ENCODE peak calls at places on chromosomes 2 and 18, in nine cellular contexts. C is sigmoid colon, W is A549, V is breast epithelium, H is spleen, I is transverse colon, S is heart left ventricle, D is Peyer's patch, M is K562. T is an unnamed sample.

GRCh38 chr2:229300814-229301213 is 29.7 kb upstream of the PID1 start:
- DNase-seq in C (no peak), W (no peak), V (no peak), H (no peak), I (no peak), S (no peak), D (no peak), M (no peak), T (no peak)

GRCh38 chr2:65491381-65491903 is 59.0 kb upstream of the SPRED2 start:
- DNase-seq in C (no peak), W (no peak), V (no peak), H (no peak), I (no peak), S (no peak), D (no peak), M (no peak), T (no peak)

GRCh38 chr2:187618813-187619212 is 64.6 kb upstream of the TFPI start:
- DNase-seq in C (no peak), W (no peak), V (no peak), H (no peak), I (no peak), S (no peak), D (no peak), M (no peak), T (no peak)

GRCh38 chr2:152222975-152223638 is 47.5 kb upstream of the STAM2 start:
- DNase-seq in C (peak), W (no peak), V (no peak), H (no peak), I (peak), S (peak), D (peak), M (no peak), T (no peak)

GRCh38 chr2:66940082-66940481 is 457.1 kb upstream of the ETAA1 start:
- DNase-seq in C (no peak), W (no peak), V (no peak), H (no peak), I (no peak), S (no peak), D (no peak), M (no peak), T (no peak)

GRCh38 chr2:179932786-179933185 is 71.4 kb upstream of the ZNF385B start:
- DNase-seq in C (no peak), W (no peak), V (no peak), H (no peak), I (no peak), S (peak), D (no peak), M (no peak), T (no peak)

GRCh38 chr2:227697013-227697412 is 20.8 kb downstream of the SLC19A3 start:
- DNase-seq in C (no peak), W (no peak), V (no peak), H (no peak), I (no peak), S (no peak), D (no peak), M (no peak), T (no peak)

GRCh38 chr18:57819671-57820460 is 16.8 kb upstream of the ATP8B1 start:
- DNase-seq in C (no peak), W (peak), V (peak), H (no peak), I (peak), S (peak), D (peak), M (peak), T (no peak)

GRCh38 chr18:80171190-80171872 is 62.3 kb downstream of the ADNP2 start:
- DNase-seq in C (no peak), W (peak), V (peak), H (no peak), I (peak), S (peak), D (peak), M (peak), T (no peak)

GRCh38 chr2:85326406-85326945 is 1.3 kb downstream of the TGOLN2 start:
- DNase-seq in C (no peak), W (no peak), V (no peak), H (peak), I (peak), S (no peak), D (peak), M (peak), T (no peak)

GRCh38 chr2:204681412-204681811 is 136.1 kb downstream of the PARD3B start:
- DNase-seq in C (peak), W (no peak), V (no peak), H (no peak), I (no peak), S (no peak), D (no peak), M (no peak), T (no peak)

GRCh38 chr2:152500777-152501176 is 165.8 kb downstream of the FMNL2 start:
- DNase-seq in C (no peak), W (no peak), V (no peak), H (no peak), I (no peak), S (peak), D (no peak), M (no peak), T (no peak)

GRCh38 chr2:238256594-238257104 is 16.8 kb upstream of the HES6 start:
- DNase-seq in C (peak), W (peak), V (peak), H (peak), I (peak), S (peak), D (peak), M (peak), T (no peak)

GRCh38 chr18:44723366-44723765 is 42.7 kb downstream of the SETBP1 start:
- DNase-seq in C (no peak), W (no peak), V (no peak), H (no peak), I (no peak), S (no peak), D (no peak), M (no peak), T (no peak)

DNA sequence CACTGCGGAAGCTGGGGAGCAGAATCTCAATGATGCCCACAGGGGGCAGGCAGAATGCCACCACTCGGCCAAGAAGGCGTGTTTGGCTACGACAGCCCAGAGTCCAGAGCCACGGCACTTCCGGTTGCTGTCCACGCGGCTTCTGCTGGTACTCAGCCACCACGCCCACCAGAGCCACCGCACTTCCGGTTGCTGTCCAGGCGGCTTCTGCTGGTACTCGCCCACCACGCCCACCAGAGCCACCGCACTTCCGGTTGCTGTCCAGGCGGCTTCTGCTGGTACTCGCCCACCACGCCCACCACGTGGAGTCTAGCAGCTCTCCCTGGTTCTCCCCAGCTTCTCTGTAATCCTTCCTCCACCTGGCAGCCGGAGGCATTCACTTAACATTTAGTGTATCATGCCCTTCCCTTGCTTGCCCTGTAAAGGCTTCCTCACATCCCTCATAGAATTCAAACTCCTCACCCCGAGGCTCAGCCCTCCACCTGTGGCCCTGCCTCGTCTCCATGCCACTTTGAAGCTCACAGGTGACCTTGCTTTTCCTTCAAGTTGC is 40.1 kb upstream of the APCDD1 start:
- DNase-seq in C (no peak), W (no peak), V (no peak), H (peak), I (no peak), S (no peak), D (no peak), M (no peak), T (no peak)
- TF ChIP-seq POLR2A in C (no peak), W (no peak), V (no peak), H (no peak), I (no peak), S (no peak), D (no peak), M (no peak), T (no peak)

DNA sequence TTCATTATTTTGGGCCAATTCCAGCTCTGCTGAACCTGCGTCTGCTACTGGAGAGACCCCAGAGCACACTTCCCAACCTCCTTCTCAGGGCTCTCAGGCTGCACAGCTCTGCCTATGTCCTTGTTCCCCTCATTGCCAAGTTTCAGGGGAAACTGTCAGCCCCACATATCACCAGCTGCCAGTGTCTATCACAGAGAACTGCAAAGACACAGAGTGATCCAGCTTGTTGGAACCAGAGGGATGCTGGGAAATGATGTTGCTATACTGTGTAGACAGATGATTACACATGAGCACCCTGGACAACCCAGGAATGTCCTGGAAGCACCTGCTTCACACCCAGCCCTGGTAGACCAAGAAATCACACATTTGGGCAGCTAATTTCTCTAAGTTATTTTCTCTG is 67.4 kb upstream of the TMEM247 start:
- DNase-seq in C (no peak), W (no peak), V (no peak), H (no peak), I (no peak), S (no peak), D (no peak), M (no peak), T (no peak)
- H3K27ac ChIP-seq in C (no peak), W (peak), V (no peak), H (no peak), I (no peak), S (no peak), D (no peak), M (no peak), T (no peak)

DNA sequence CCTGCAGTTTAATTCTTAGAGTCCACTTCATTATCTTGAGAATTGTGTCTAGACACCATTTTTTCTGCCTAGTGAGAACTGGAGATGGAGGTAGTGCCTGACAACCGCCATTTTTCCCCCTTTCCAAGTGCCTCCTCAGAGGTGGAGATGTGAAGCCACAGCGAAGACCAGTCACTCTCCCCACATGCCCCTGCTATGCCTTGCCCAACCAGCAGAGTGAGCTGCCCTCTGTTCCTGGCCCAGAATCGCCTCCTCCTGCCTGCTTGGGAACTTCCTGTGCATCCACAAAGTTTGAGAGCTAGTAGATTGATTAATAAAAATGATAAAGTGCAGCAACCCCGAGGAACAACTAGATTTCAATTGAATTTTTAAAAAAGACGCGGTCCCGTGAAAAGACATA is 123.3 kb downstream of the CLIP4 start:
- DNase-seq in C (peak), W (peak), V (no peak), H (peak), I (no peak), S (no peak), D (peak), M (peak), T (no peak)
- TF ChIP-seq CTCF in C (no peak), W (peak), V (no peak), H (no peak), I (peak), S (peak), D (peak), M (peak), T (no peak)

GRCh38 chr2:46915281-46915810 is at the start of gene MCFD2:
- DNase-seq in C (peak), W (peak), V (no peak), H (peak), I (peak), S (peak), D (peak), M (peak), T (peak)
- TF ChIP-seq POLR2A in C (peak), W (no peak), V (no peak), H (no peak), I (no peak), S (no peak), D (no peak), M (no peak), T (peak)

T was measured in esophagus muscularis mucosa.